ENCODE peak calls at places on chromosomes 11 and 22, in seven cellular contexts. U is K562, E is BJ, H is cardiac muscle cell, N is breast epithelium, F is tibial nerve, I is fibroblast of lung. O is an unnamed sample.

GRCh38 chr11:81995907-81996306 is 737.8 kb downstream of the FAM181B start:
- DNase-seq in U (no peak), E (no peak), H (no peak), N (no peak), F (no peak), I (peak; percentile 28), O (no peak)

GRCh38 chr11:30683176-30683575 is 97.0 kb upstream of the MPPED2 start:
- DNase-seq in U (no peak), E (no peak), H (no peak), N (no peak), F (no peak), I (peak; percentile 9), O (no peak)

GRCh38 chr11:79413258-79413657 is 27.6 kb downstream of the TENM4 start:
- DNase-seq in U (no peak), E (peak; percentile 79), H (peak; percentile 60), N (peak; percentile 46), F (peak; percentile 88), I (peak; percentile 93), O (no peak)

GRCh38 chr11:9384535-9385287 is at the start of gene IPO7:
- DNase-seq in U (peak; percentile 83), E (peak; percentile 53), H (peak; percentile 92), N (peak; percentile 88), F (peak; percentile 74), I (peak; percentile 92), O (peak; percentile 94)

GRCh38 chr22:46545041-46545796 is 7.8 kb upstream of the CELSR1 start:
- DNase-seq in U (no peak), E (no peak), H (no peak), N (no peak), F (no peak), I (no peak), O (no peak)

GRCh38 chr11:90208857-90209256 is 14.0 kb downstream of the CHORDC1 start:
- DNase-seq in U (no peak), E (no peak), H (no peak), N (no peak), F (no peak), I (no peak), O (no peak)

GRCh38 chr11:65505434-65506315 is 6.8 kb downstream of the MALAT1 start:
- DNase-seq in U (no peak), E (no peak), H (no peak), N (no peak), F (peak; percentile 41), I (peak; percentile 58), O (peak; percentile 45)

GRCh38 chr11:75884321-75884720 is 69.3 kb downstream of the UVRAG start:
- DNase-seq in U (no peak), E (no peak), H (no peak), N (no peak), F (no peak), I (no peak), O (no peak)

GRCh38 chr22:48157676-48158075 is 1395.2 kb downstream of the TBC1D22A start:
- DNase-seq in U (no peak), E (no peak), H (no peak), N (no peak), F (no peak), I (no peak), O (no peak)

GRCh38 chr11:96185220-96185768 is 157.7 kb downstream of the MAML2 start:
- DNase-seq in U (no peak), E (no peak), H (no peak), N (no peak), F (no peak), I (no peak), O (peak; percentile 72)

GRCh38 chr22:45101828-45102227 is 61.9 kb upstream of the NUP50 start:
- DNase-seq in U (peak; percentile 33), E (no peak), H (peak; percentile 70), N (no peak), F (peak; percentile 34), I (peak; percentile 76), O (peak; percentile 77)

GRCh38 chr11:118321386-118322082 is 17.0 kb downstream of the CD3E start:
- DNase-seq in U (no peak), E (no peak), H (no peak), N (no peak), F (no peak), I (no peak), O (no peak)

GRCh38 chr11:128575174-128575955 is 12.0 kb downstream of the ETS1 start:
- DNase-seq in U (no peak), E (no peak), H (no peak), N (no peak), F (no peak), I (peak; percentile 27), O (no peak)

GRCh38 chr11:127017482-127017881 is 16.9 kb upstream of the KIRREL3 start:
- DNase-seq in U (peak; percentile 14), E (peak; percentile 49), H (peak; percentile 47), N (no peak), F (no peak), I (peak; percentile 17), O (no peak)

GRCh38 chr11:19437760-19438159 is 197.0 kb upstream of the E2F8 start:
- DNase-seq in U (no peak), E (no peak), H (no peak), N (no peak), F (no peak), I (peak; percentile 84), O (no peak)

GRCh38 chr11:93579187-93579773 is 36.1 kb upstream of the SMCO4 start:
- DNase-seq in U (no peak), E (no peak), H (no peak), N (no peak), F (no peak), I (no peak), O (no peak)

GRCh38 chr11:114208371-114208770 is 87.8 kb upstream of the NNMT start:
- DNase-seq in U (no peak), E (no peak), H (no peak), N (no peak), F (no peak), I (no peak), O (no peak)

GRCh38 chr11:71566081-71566620 is 788 bp downstream of the KRTAP5-10 start:
- DNase-seq in U (no peak), E (no peak), H (no peak), N (no peak), F (no peak), I (no peak), O (no peak)

GRCh38 chr11:131980878-131981668 is 610.7 kb downstream of the NTM start:
- DNase-seq in U (no peak), E (no peak), H (no peak), N (no peak), F (no peak), I (no peak), O (no peak)

GRCh38 chr11:82747471-82747870 is 13.8 kb upstream of the FAM181B start:
- DNase-seq in U (no peak), E (no peak), H (no peak), N (peak; percentile 77), F (no peak), I (no peak), O (no peak)

GRCh38 chr11:13963949-13964770 is 1.6 kb downstream of the SPON1 start:
- DNase-seq in U (no peak), E (no peak), H (peak; percentile 31), N (no peak), F (no peak), I (no peak), O (no peak)

GRCh38 chr11:73359341-73359740 is 16.9 kb upstream of the RELT start:
- DNase-seq in U (no peak), E (no peak), H (no peak), N (no peak), F (no peak), I (no peak), O (no peak)

GRCh38 chr11:73358071-73358470 is 18.1 kb upstream of the RELT start:
- DNase-seq in U (no peak), E (no peak), H (no peak), N (no peak), F (no peak), I (no peak), O (no peak)

GRCh38 chr11:73360743-73361369 is 15.3 kb upstream of the RELT start:
- DNase-seq in U (no peak), E (no peak), H (no peak), N (no peak), F (no peak), I (no peak), O (no peak)

GRCh38 chr11:73361953-73362776 is 14.0 kb upstream of the RELT start:
- DNase-seq in U (peak; percentile 99), E (no peak), H (no peak), N (no peak), F (no peak), I (no peak), O (peak; percentile 27)

DNA sequence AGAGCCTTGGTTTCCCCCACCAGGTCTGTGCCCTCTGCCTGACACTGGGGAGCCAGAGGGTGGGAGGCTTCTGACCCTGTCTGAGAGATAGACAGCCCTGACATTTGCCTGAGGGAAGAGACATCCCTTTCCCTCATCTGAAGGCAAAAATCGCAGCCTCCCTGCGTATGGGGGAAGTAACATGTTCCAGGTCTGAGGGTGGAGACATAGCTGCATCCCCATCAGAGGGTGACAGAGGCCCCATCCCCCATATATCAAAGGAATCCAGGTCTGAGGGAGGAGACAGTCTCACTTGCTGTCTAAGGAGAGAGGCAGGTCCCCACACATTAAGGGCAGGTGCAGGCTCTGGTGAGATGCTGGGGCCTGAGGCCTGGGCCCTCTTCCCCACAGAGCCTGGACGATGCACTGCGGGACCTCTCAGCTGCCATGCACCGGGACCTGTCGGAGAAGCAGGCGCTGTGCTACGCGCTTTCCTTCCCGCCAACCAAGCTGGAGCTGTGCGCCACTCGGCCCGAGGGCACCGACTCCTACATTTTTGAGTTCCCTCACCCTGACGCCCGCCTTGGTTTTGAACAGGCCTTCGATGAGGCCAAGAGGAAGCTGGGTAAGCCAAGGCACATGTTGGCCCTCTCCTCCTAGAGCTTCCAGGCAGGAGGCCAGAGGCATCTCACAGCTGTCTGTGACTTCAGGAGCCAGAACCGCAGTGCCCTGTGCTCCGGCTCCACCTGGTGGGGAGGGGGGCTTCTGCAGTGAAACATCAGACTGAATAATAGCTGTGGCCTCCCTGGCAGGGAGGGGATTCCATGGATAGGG is 16.1 kb upstream of the RELT start:
- DNase-seq in U (peak; percentile 58), E (no peak), H (peak; percentile 55), N (no peak), F (no peak), I (peak; percentile 48), O (peak; percentile 59)
- TF ChIP-seq CTCF in U (peak; percentile 67), E (peak; percentile 45), H (peak; percentile 39), N (no peak), F (no peak), I (peak; percentile 37), O (peak; percentile 83)

DNA sequence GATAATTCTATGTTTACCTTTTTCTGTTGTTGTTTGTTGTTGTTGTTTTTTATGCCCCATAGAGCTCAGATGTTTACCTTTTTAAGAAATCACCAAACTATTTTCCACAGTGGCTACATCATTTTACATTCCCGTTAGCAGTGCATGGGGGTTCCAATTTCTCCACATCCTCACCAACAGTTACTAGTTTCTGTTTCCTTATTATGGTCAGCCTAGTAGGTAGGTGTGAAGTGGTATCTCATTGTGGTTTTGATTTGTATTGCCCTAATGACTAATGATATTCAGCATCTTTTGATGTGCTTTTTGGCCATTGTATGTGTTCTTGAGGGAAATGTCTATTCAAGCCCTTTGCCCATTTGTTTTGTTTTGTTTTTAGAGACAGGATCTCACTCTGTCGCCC is 27.6 kb downstream of the CHEK2 start:
- DNase-seq in U (no peak), E (no peak), H (no peak), N (no peak), F (no peak), I (no peak), O (no peak)
- H3K36me3 ChIP-seq in U (peaks cover 63% of the 10 kb centered on the region), E (no peaks in the 10 kb centered on the region), H (no peaks in the 10 kb centered on the region), N (no peaks in the 10 kb centered on the region), F (no peaks in the 10 kb centered on the region), I (no peaks in the 10 kb centered on the region), O (peaks cover 81% of the 10 kb centered on the region)

GRCh38 chr22:43230983-43231723 is 44.2 kb upstream of the TTLL12 start:
- DNase-seq in U (peak; percentile 73), E (no peak), H (peak; percentile 71), N (no peak), F (peak; percentile 43), I (peak; percentile 38), O (peak; percentile 70)
- H3K4me3 ChIP-seq in U (no peak overlapping the region), E (no peak overlapping the region), H (no peak overlapping the region), N (no peak overlapping the region), F (no peak overlapping the region), I (no peak overlapping the region), O (no peak overlapping the region)

GRCh38 chr11:46305295-46305694 is 27.8 kb downstream of the CREB3L1 start:
- DNase-seq in U (no peak), E (no peak), H (no peak), N (no peak), F (no peak), I (peak; percentile 60), O (peak; percentile 37)
- TF ChIP-seq CTCF in U (peak; percentile 21), E (no peak), H (peak; percentile 36), N (no peak), F (no peak), I (peak; percentile 38), O (peak; percentile 21)